ENCODE peak calls at places on chromosome 13, in four cellular contexts. D is SK-N-SH, G is K562, P is tibial nerve. L is an unnamed sample.

GRCh38 chr13:80408270-80408669 is 67.3 kb upstream of the SPRY2 start:
- DNase-seq in D (no peak), G (no peak), P (no peak), L (no peak)

GRCh38 chr13:32581177-32581786 is 5.0 kb upstream of the PDS5B start:
- DNase-seq in D (no peak), G (no peak), P (no peak), L (no peak)

GRCh38 chr13:29707876-29708543 is 112.5 kb upstream of the SLC7A1 start:
- DNase-seq in G (peak), D (peak), P (no peak), L (no peak)

GRCh38 chr13:100131863-100132574 is 43.1 kb downstream of the PCCA start:
- DNase-seq in G (peak), P (no peak), D (peak), L (no peak)

GRCh38 chr13:48660356-48661076 is 6.8 kb downstream of the CYSLTR2 start:
- DNase-seq in P (peak), G (no peak), D (no peak), L (no peak)

GRCh38 chr13:101611491-101612475 is 159.3 kb downstream of the ITGBL1 start:
- DNase-seq in P (no peak), D (no peak), G (no peak), L (no peak)

GRCh38 chr13:37475966-37476365 is 122.6 kb downstream of the POSTN start:
- DNase-seq in D (no peak), P (no peak), G (no peak), L (no peak)

GRCh38 chr13:32528358-32528757 is 10.2 kb downstream of the N4BP2L2 start:
- DNase-seq in G (no peak), D (no peak), P (no peak), L (no peak)

GRCh38 chr13:97076898-97077297 is 82.6 kb upstream of the OXGR1 start:
- DNase-seq in G (no peak), P (peak), D (no peak), L (no peak)

GRCh38 chr13:47178090-47178950 is 281.5 kb upstream of the HTR2A start:
- DNase-seq in D (no peak), P (no peak), G (no peak), L (no peak)

GRCh38 chr13:48278806-48279205 is 24.7 kb upstream of the RB1 start:
- DNase-seq in P (no peak), D (no peak), G (no peak), L (no peak)

GRCh38 chr13:36997716-36998427 is 1.3 kb downstream of the ALG5 start:
- DNase-seq in D (no peak), G (no peak), P (no peak), L (no peak)

GRCh38 chr13:101514695-101515275 is 62.3 kb downstream of the ITGBL1 start:
- DNase-seq in P (peak), D (peak), G (peak), L (no peak)

GRCh38 chr13:27211771-27212364 is 39.5 kb upstream of the RPL21 start:
- DNase-seq in D (no peak), G (no peak), P (no peak), L (no peak)

GRCh38 chr13:44109986-44110640 is 230.4 kb downstream of the LACC1 start:
- DNase-seq in P (no peak), D (no peak), G (no peak), L (no peak)

GRCh38 chr13:70668293-70668692 is 560.0 kb upstream of the KLHL1 start:
- DNase-seq in G (no peak), D (no peak), P (no peak), L (no peak)

GRCh38 chr13:33277946-33278345 is 7.6 kb downstream of the STARD13 start:
- DNase-seq in D (no peak), G (no peak), P (peak), L (no peak)

GRCh38 chr13:109989686-109990085 is 203.3 kb upstream of the IRS2 start:
- DNase-seq in P (no peak), G (no peak), D (no peak), L (no peak)

GRCh38 chr13:72104656-72105180 is 237.7 kb upstream of the DACH1 start:
- DNase-seq in P (no peak), D (no peak), G (no peak), L (no peak)

GRCh38 chr13:52851153-52851962 is 2.9 kb upstream of the PCDH8 start:
- DNase-seq in D (peak), G (no peak), P (peak), L (no peak)

GRCh38 chr13:113406321-113407102 is 42.6 kb upstream of the GRTP1 start:
- DNase-seq in D (no peak), G (no peak), P (no peak), L (peak)

GRCh38 chr13:32383836-32384618 is 43.9 kb downstream of the N4BP2L1 start:
- DNase-seq in D (no peak), P (no peak), G (no peak), L (no peak)

GRCh38 chr13:112867301-112867711 is 101.7 kb upstream of the MCF2L start:
- DNase-seq in D (no peak), G (no peak), P (no peak), L (peak)

GRCh38 chr13:41313117-41313516 is 2.0 kb downstream of the NAA16 start:
- DNase-seq in G (no peak), P (no peak), D (no peak), L (no peak)

GRCh38 chr13:23946067-23946466 is 48.8 kb upstream of the C1QTNF9B start:
- DNase-seq in P (no peak), G (no peak), D (no peak), L (no peak)
- TF ChIP-seq EP300 in P (no peak), G (no peak), D (no peak), L (no peak)

GRCh38 chr13:89382986-89383385 is 1711.8 kb downstream of the SLITRK5 start:
- DNase-seq in P (no peak), G (no peak), D (no peak), L (no peak)

GRCh38 chr13:89383891-89384290 is 1712.7 kb downstream of the SLITRK5 start:
- DNase-seq in G (no peak), P (no peak), D (no peak), L (no peak)

GRCh38 chr13:89375839-89376238 is 1704.7 kb downstream of the SLITRK5 start:
- DNase-seq in P (no peak), G (no peak), D (no peak), L (no peak)

DNA sequence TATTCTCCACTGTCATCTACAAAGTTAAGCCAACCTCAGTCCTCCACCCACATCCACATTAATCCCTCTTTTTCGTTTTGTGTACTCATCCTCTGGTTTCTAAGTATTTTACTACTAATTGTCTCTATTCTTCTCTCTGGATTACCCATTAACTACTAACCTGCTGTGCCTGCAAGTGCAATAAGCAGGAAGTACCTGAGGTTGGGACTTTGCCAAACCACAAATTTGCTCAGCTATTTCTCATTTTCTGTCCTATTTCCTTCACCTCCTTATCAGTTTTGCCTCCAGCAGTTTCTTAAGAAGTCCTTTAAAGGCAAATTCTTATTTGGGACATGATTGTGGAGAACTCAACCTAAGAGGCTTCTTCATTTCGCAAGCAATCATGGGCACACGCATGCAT is 1708.9 kb downstream of the SLITRK5 start:
- DNase-seq in G (no peak), D (no peak), P (no peak), L (no peak)
- TF ChIP-seq EP300 in G (no peak), D (no peak), P (no peak), L (no peak)

GRCh38 chr13:73714522-73714921 is 419.7 kb downstream of the KLF12 start:
- DNase-seq in D (no peak), G (no peak), P (no peak), L (no peak)

GRCh38 chr13:73715114-73715909 is 418.9 kb downstream of the KLF12 start:
- DNase-seq in D (no peak), G (no peak), P (no peak), L (no peak)

GRCh38 chr13:73718248-73718647 is 416.0 kb downstream of the KLF12 start:
- DNase-seq in G (no peak), P (no peak), D (no peak), L (no peak)

GRCh38 chr13:73717632-73718031 is 416.6 kb downstream of the KLF12 start:
- DNase-seq in G (no peak), P (no peak), D (peak), L (no peak)

GRCh38 chr13:73715910-73716257 is 418.3 kb downstream of the KLF12 start:
- DNase-seq in P (no peak), G (no peak), D (no peak), L (no peak)
- TF ChIP-seq EP300 in P (no peak), G (no peak), D (no peak), L (no peak)

GRCh38 chr13:23915308-23915707 is 18.0 kb upstream of the C1QTNF9B start:
- DNase-seq in D (no peak), P (no peak), G (no peak), L (no peak)
- TF ChIP-seq EP300 in D (no peak), P (no peak), G (no peak), L (no peak)